ENCODE peak calls at places on chromosomes 4 and X, in five cellular contexts. B, Y, N, T and L are unnamed samples. For H3K9me3, the result is how much of the 10 kb centered on the place peaks cover.

GRCh38 chr4:113826431-113826830 is 64.9 kb upstream of the CAMK2D start:
- DNase-seq in B (no peak), Y (no peak), N (no peak), T (no peak), L (no peak)

GRCh38 chr4:40525811-40526598 is 103.7 kb downstream of the RBM47 start:
- DNase-seq in B (no peak), Y (no peak), N (peak), T (peak), L (no peak)

GRCh38 chr4:12579172-12579571 is 905.0 kb downstream of the RAB28 start:
- DNase-seq in B (no peak), Y (no peak), N (no peak), T (no peak), L (no peak)

GRCh38 chrX:150767475-150768131 is 74.4 kb downstream of the MTMR1 start:
- DNase-seq in B (no peak), Y (no peak), N (no peak), T (no peak), L (no peak)

GRCh38 chr4:8221476-8221875 is 22.4 kb downstream of the SH3TC1 start:
- DNase-seq in B (no peak), Y (no peak), N (no peak), T (no peak), L (no peak)

GRCh38 chr4:165785337-165785736 is 87.7 kb upstream of the TLL1 start:
- DNase-seq in B (no peak), Y (no peak), N (no peak), T (no peak), L (no peak)

GRCh38 chr4:155769092-155769491 is 10.3 kb downstream of the GUCY1B1 start:
- DNase-seq in B (no peak), Y (no peak), N (no peak), T (no peak), L (no peak)

GRCh38 chrX:147173586-147173985 is 359.0 kb upstream of the CXorf51A start:
- DNase-seq in B (no peak), Y (no peak), N (no peak), T (no peak), L (no peak)

GRCh38 chr4:156771171-156771837 is 200.3 kb downstream of the PDGFC start:
- DNase-seq in B (peak), Y (peak), N (no peak), T (peak), L (peak)

GRCh38 chr4:151644625-151645024 is 116.2 kb downstream of the GATB start:
- DNase-seq in B (no peak), Y (peak), N (peak), T (no peak), L (no peak)

GRCh38 chr4:4321951-4322688 is 32.1 kb downstream of the ZBTB49 start:
- DNase-seq in B (no peak), Y (no peak), N (no peak), T (peak), L (peak)

GRCh38 chrX:23954396-23954795 is 46.6 kb downstream of the CXorf58 start:
- DNase-seq in B (no peak), Y (peak), N (no peak), T (no peak), L (no peak)

GRCh38 chrX:84339507-84340364 is 151.7 kb upstream of the RPS6KA6 start:
- DNase-seq in B (no peak), Y (peak), N (no peak), T (no peak), L (no peak)

GRCh38 chr4:122663814-122664610 is 43.1 kb upstream of the IL21 start:
- DNase-seq in B (no peak), Y (no peak), N (no peak), T (no peak), L (no peak)

GRCh38 chrX:134836497-134836968 is 154.3 kb upstream of the SMIM10 start:
- DNase-seq in B (no peak), Y (no peak), N (no peak), T (no peak), L (no peak)

GRCh38 chrX:149610511-149610910 is 15.4 kb upstream of the HSFX2 start:
- DNase-seq in B (no peak), Y (no peak), N (no peak), T (no peak), L (no peak)

GRCh38 chr4:87938746-87939145 is 36.8 kb upstream of the SPP1 start:
- DNase-seq in B (no peak), Y (no peak), N (no peak), T (no peak), L (no peak)

GRCh38 chr4:3384391-3384770 is 57.4 kb upstream of the HGFAC start:
- DNase-seq in B (no peak), Y (no peak), N (no peak), T (no peak), L (peak)

GRCh38 chrX:44580466-44580865 is 37.8 kb upstream of the FUNDC1 start:
- DNase-seq in B (no peak), Y (no peak), N (no peak), T (no peak), L (no peak)

GRCh38 chr4:150150545-150151156 is 72.4 kb downstream of the DCLK2 start:
- DNase-seq in B (no peak), Y (peak), N (no peak), T (no peak), L (no peak)

GRCh38 chr4:102311912-102312311 is 33.4 kb downstream of the SLC39A8 start:
- DNase-seq in B (no peak), Y (no peak), N (no peak), T (no peak), L (no peak)

GRCh38 chr4:2080429-2081300 is 21.5 kb downstream of the NAT8L start:
- DNase-seq in B (peak), Y (no peak), N (no peak), T (peak), L (peak)

GRCh38 chrX:20527458-20528099 is 260.9 kb upstream of the RPS6KA3 start:
- DNase-seq in B (no peak), Y (peak), N (no peak), T (no peak), L (no peak)

GRCh38 chr4:128904821-128905220 is 95.3 kb downstream of the JADE1 start:
- DNase-seq in B (no peak), Y (no peak), N (no peak), T (no peak), L (no peak)

GRCh38 chrX:106802063-106802387 is 448 bp upstream of the TBC1D8B start:
- DNase-seq in B (no peak), Y (peak), N (no peak), T (no peak), L (no peak)

GRCh38 chr4:182190306-182190705 is 52.9 kb upstream of the TENM3 start:
- DNase-seq in B (no peak), Y (no peak), N (no peak), T (no peak), L (no peak)

GRCh38 chrX:100410083-100410590 is at the start of gene PCDH19:
- DNase-seq in B (peak), Y (peak), N (peak), T (no peak), L (no peak)

GRCh38 chr4:8675383-8675782 is 82.8 kb downstream of the CPZ start:
- DNase-seq in B (no peak), Y (peak), N (peak), T (no peak), L (peak)

GRCh38 chr4:133775881-133776280 is 425.7 kb downstream of the PABPC4L start:
- DNase-seq in B (no peak), Y (no peak), N (no peak), T (no peak), L (no peak)

GRCh38 chr4:53309321-53310020 is 56.4 kb downstream of the SCFD2 start:
- DNase-seq in B (no peak), Y (no peak), N (no peak), T (no peak), L (no peak)

GRCh38 chr4:165877291-165877690 is 4.3 kb downstream of the TLL1 start:
- DNase-seq in B (no peak), Y (no peak), N (no peak), T (no peak), L (no peak)

GRCh38 chr4:115090483-115091075 is 22.8 kb downstream of the NDST4 start:
- DNase-seq in B (no peak), Y (peak), N (no peak), T (no peak), L (no peak)

GRCh38 chrX:3522016-3522690 is 175.7 kb upstream of the MXRA5 start:
- DNase-seq in B (no peak), Y (no peak), N (no peak), T (no peak), L (no peak)

GRCh38 chr4:85402371-85402770 is 72.6 kb upstream of the ARHGAP24 start:
- DNase-seq in B (no peak), Y (no peak), N (no peak), T (no peak), L (no peak)

GRCh38 chr4:21726255-21726815 is 222.2 kb downstream of the KCNIP4 start:
- DNase-seq in B (no peak), Y (no peak), N (no peak), T (no peak), L (no peak)

GRCh38 chr4:35138449-35138848 is 1105.9 kb downstream of the ARAP2 start:
- DNase-seq in B (no peak), Y (no peak), N (no peak), T (no peak), L (no peak)

GRCh38 chr4:151806511-151806927 is 45.7 kb upstream of the GATB start:
- DNase-seq in B (no peak), Y (no peak), N (no peak), T (no peak), L (no peak)

DNA sequence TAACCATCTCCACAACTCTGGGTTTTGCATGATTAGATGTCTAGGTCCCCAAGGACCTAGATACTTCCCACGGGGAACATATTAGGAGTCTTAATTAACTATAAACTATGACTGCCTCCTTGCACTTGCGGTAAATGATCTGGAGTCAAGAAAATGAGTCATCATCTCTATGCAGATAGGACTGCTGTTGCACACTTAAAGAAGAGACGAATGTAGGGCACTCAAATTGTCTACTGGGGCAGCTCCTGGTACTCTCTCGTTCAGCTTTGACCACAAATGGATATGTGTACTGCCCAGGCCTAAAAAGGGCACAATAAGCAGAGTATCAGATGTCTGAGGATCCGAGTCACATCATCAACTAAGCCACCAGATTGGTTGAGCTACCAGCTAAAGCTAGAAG is 1783.4 kb upstream of the AGA start:
- DNase-seq in B (no peak), Y (no peak), N (no peak), T (no peak), L (no peak)
- H3K9me3 ChIP-seq in B (under half), Y (under half), N (under half), T (under half), L (under half)

GRCh38 chr4:25750874-25751273 is 95.2 kb downstream of the SLC34A2 start:
- DNase-seq in B (no peak), Y (no peak), N (no peak), T (no peak), L (no peak)
- H3K9me3 ChIP-seq in B (under half), Y (under half), N (under half), T (under half), L (under half)

GRCh38 chr4:244471-244870 is 60.8 kb downstream of the ZNF732 start:
- DNase-seq in B (no peak), Y (peak), N (peak), T (no peak), L (no peak)
- H3K9me3 ChIP-seq in B (under half), Y (under half), N (half or more), T (under half), L (under half)

DNA sequence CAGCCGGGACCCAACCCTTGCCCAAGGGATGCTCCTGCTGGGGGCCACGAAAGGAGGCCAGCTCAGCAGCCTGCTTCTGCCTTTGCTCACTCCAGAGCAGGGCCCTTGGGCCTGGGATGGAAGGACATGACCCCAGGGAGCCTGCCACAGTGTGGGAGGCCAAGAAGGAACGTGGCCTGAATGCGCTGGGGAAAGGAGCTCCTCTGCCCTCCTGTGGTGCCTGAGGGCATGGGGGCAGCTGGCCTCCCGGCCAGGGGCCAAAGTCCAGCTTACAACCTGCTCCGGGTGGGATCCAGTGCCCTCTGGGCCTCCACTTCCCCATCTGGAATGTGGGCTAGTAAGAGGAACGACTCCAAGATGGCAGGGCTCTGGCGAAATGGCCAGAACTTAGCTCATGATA is 2.0 kb upstream of the ATP2B3 start:
- DNase-seq in B (no peak), Y (no peak), N (no peak), T (no peak), L (no peak)
- H3K9me3 ChIP-seq in B (under half), Y (under half), N (under half), T (under half), L (under half)

DNA sequence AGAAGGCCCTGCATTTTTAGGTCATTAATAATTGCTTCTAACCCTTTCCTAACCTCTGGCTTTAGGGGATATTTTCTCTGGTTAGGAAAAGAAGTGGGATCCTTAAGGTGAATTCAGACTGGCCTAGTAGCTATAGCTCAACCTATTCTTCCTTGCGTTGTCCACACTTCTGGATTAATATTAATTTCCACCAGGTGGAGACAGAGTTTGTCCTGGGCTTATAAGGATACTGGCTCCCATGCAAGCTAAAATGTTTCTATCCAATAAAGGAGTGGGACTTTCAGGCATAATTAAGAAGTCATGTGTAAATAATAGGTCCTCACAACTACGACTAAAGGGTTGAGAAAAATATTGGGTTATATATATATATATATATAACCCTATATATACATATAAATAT is 860.0 kb upstream of the POU3F4 start:
- DNase-seq in B (no peak), Y (no peak), N (no peak), T (no peak), L (no peak)
- H3K9me3 ChIP-seq in B (under half), Y (under half), N (under half), T (under half), L (under half)

GRCh38 chr4:141995051-141995450 is 358.7 kb downstream of the IL15 start:
- DNase-seq in B (no peak), Y (no peak), N (no peak), T (no peak), L (no peak)
- H3K9me3 ChIP-seq in B (under half), Y (under half), N (under half), T (under half), L (under half)

DNA sequence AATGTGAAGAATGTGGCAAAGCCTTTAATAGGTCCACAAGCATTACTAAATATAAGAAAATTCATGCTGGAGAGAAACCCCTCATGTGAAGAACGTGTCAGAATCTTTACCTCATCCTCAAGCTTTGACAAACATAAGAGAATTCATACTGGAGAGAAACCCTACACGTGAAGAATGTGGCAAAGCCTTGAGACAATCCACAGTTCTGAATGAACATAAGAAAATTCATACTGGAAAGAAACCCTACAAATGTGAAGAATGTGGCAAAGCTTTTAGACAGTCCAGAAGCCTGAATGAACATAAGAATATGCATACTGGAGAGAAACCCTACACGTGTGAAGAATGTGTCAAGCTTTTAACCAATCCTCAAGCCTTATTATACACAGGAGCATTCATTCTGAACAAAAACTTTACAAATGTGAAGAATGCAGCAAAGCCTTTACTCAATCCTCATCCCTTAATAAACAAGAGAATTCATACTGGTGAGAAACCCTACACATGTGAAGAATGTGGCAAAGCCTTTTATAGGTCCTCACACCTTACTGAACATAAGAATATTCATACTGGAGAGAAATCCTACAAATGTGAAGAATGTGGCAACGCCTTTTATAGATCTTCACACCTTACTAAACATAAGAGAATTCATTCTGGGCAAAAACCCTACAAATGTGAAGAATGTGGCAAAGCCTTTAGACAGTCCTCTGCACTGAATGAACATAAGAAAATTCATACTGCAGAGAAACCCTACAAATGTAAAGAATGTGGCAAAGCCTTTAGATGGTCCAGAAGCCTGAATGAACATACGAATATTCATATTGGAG is 51.1 kb downstream of the ZNF732 start:
- DNase-seq in B (no peak), Y (no peak), N (no peak), T (no peak), L (no peak)
- H3K9me3 ChIP-seq in B (half or more), Y (half or more), N (half or more), T (half or more), L (half or more)

GRCh38 chr4:92255920-92256244 is 47.9 kb upstream of the GRID2 start:
- DNase-seq in B (no peak), Y (no peak), N (no peak), T (no peak), L (no peak)

GRCh38 chr4:92253550-92253949 is 50.2 kb upstream of the GRID2 start:
- DNase-seq in B (no peak), Y (no peak), N (no peak), T (no peak), L (no peak)

GRCh38 chr4:92252846-92253245 is 50.9 kb upstream of the GRID2 start:
- DNase-seq in B (no peak), Y (no peak), N (no peak), T (no peak), L (no peak)

GRCh38 chr4:92254767-92255442 is 48.9 kb upstream of the GRID2 start:
- DNase-seq in B (no peak), Y (no peak), N (no peak), T (no peak), L (no peak)

GRCh38 chr4:92253986-92254671 is 49.6 kb upstream of the GRID2 start:
- DNase-seq in B (no peak), Y (no peak), N (no peak), T (no peak), L (no peak)
- H3K9me3 ChIP-seq in B (under half), Y (under half), N (under half), T (under half), L (under half)

GRCh38 chr4:62415256-62415655 is 1215.1 kb downstream of the ADGRL3 start:
- DNase-seq in B (no peak), Y (no peak), N (no peak), T (no peak), L (no peak)
- H3K9me3 ChIP-seq in B (under half), Y (under half), N (under half), T (under half), L (under half)

DNA sequence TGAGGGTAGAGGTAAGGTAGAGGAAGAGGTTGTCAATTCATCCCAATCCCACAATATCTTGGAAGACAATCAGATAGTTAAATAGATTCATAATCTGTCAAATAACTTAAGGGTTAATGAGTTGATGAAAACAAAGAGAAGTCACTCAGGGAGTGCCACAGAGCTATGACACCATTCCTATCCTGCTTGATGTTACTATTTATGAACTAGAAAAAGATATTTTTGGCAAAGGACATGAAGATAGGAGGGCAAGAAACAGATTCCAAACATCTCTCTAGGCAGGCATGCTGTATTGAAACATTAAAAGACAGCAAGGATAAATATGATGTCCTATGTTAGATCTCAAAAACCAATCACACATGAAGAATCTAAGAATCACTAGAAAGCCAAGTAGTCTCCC is 3.5 kb upstream of the SRPX start:
- DNase-seq in B (no peak), Y (no peak), N (no peak), T (no peak), L (no peak)
- H3K9me3 ChIP-seq in B (under half), Y (under half), N (under half), T (under half), L (under half)